ENCODE peak calls at places on chromosomes 13 and 19, in four cellular contexts. H is CD8-positive, alpha-beta T cell; O is tibial artery; I is GM23248. Y is an unnamed sample. For H3K36me3 and H3K27me3, the result is how much of the 10 kb centered on the place peaks cover.

GRCh38 chr19:37936166-37936565 is 29.2 kb downstream of the SIPA1L3 start:
- DNase-seq in H (no peak), O (no peak), I (no peak), Y (no peak)

GRCh38 chr13:29849071-29849541 is 1.3 kb downstream of the UBL3 start:
- DNase-seq in H (no peak), O (peak), I (peak), Y (no peak)

GRCh38 chr19:19261350-19262189 is 11.5 kb downstream of the TM6SF2 start:
- DNase-seq in H (no peak), O (no peak), I (peak), Y (no peak)

GRCh38 chr19:55080121-55080914 is 4.6 kb downstream of the EPS8L1 start:
- DNase-seq in H (peak), O (no peak), I (peak), Y (peak)

GRCh38 chr13:108609353-108609752 is 20.1 kb upstream of the MYO16 start:
- DNase-seq in H (no peak), O (no peak), I (peak), Y (no peak)

GRCh38 chr13:72792640-72793039 is 10.7 kb downstream of the PIBF1 start:
- DNase-seq in H (no peak), O (no peak), I (no peak), Y (no peak)

GRCh38 chr13:51035469-51035868 is 75.6 kb downstream of the C13orf42 start:
- DNase-seq in H (no peak), O (no peak), I (no peak), Y (no peak)

GRCh38 chr13:94073006-94073744 is 406.3 kb downstream of the DCT start:
- DNase-seq in H (no peak), O (no peak), I (peak), Y (peak)

GRCh38 chr13:49908637-49909036 is 27.5 kb downstream of the SPRYD7 start:
- DNase-seq in H (no peak), O (no peak), I (no peak), Y (no peak)

GRCh38 chr19:44848036-44848804 is 2.1 kb downstream of the NECTIN2 start:
- DNase-seq in H (no peak), O (peak), I (peak), Y (no peak)

GRCh38 chr19:34500656-34501120 is 19.1 kb downstream of the WTIP start:
- DNase-seq in H (no peak), O (peak), I (no peak), Y (no peak)

GRCh38 chr19:42440357-42441046 is 2.2 kb downstream of the CXCL17 start:
- DNase-seq in H (peak), O (peak), I (peak), Y (peak)

GRCh38 chr19:23909222-23909621 is 5.5 kb upstream of the ZNF726 start:
- DNase-seq in H (no peak), O (no peak), I (no peak), Y (no peak)

GRCh38 chr19:33796164-33797100 is at the start of gene KCTD15:
- DNase-seq in H (no peak), O (no peak), I (peak), Y (peak)

GRCh38 chr19:57611113-57611512 is 2.9 kb upstream of the ZNF134 start:
- DNase-seq in H (no peak), O (no peak), I (no peak), Y (no peak)

GRCh38 chr19:15200575-15201364 is at the start of gene NOTCH3:
- DNase-seq in H (no peak), O (no peak), I (peak), Y (no peak)

GRCh38 chr13:95641961-95642621 is 2.4 kb downstream of the DZIP1 start:
- DNase-seq in H (no peak), O (peak), I (peak), Y (peak)

GRCh38 chr13:96781141-96781540 is 213.1 kb downstream of the OXGR1 start:
- DNase-seq in H (no peak), O (peak), I (no peak), Y (peak)

GRCh38 chr13:85076343-85076742 is 722.9 kb downstream of the SLITRK6 start:
- DNase-seq in H (no peak), O (no peak), I (no peak), Y (no peak)

GRCh38 chr19:12364391-12365093 is 941 bp downstream of the ZNF442 start:
- DNase-seq in H (no peak), O (peak), I (peak), Y (peak)

GRCh38 chr13:47904891-47905290 is 96.2 kb downstream of the SUCLA2 start:
- DNase-seq in H (no peak), O (no peak), I (no peak), Y (no peak)

GRCh38 chr19:1035998-1036621 is 3.8 kb upstream of the ABCA7 start:
- DNase-seq in H (no peak), O (no peak), I (no peak), Y (no peak)
- H3K36me3 ChIP-seq in H (under half), O (under half), I (under half), Y (under half)

GRCh38 chr13:79901336-79901735 is 420.4 kb downstream of the NDFIP2 start:
- DNase-seq in H (no peak), O (no peak), I (peak), Y (no peak)
- H3K4me3 ChIP-seq in H (no peak), O (no peak), I (no peak), Y (no peak)

GRCh38 chr19:29533578-29534544 is 8.1 kb downstream of the VSTM2B start:
- DNase-seq in H (no peak), O (peak), I (no peak), Y (no peak)

GRCh38 chr19:29530549-29531457 is 5.0 kb downstream of the VSTM2B start:
- DNase-seq in H (no peak), O (no peak), I (no peak), Y (no peak)

GRCh38 chr19:29531458-29532025 is 5.7 kb downstream of the VSTM2B start:
- DNase-seq in H (no peak), O (no peak), I (no peak), Y (no peak)

GRCh38 chr19:29532956-29533355 is 7.2 kb downstream of the VSTM2B start:
- DNase-seq in H (no peak), O (no peak), I (no peak), Y (no peak)

DNA sequence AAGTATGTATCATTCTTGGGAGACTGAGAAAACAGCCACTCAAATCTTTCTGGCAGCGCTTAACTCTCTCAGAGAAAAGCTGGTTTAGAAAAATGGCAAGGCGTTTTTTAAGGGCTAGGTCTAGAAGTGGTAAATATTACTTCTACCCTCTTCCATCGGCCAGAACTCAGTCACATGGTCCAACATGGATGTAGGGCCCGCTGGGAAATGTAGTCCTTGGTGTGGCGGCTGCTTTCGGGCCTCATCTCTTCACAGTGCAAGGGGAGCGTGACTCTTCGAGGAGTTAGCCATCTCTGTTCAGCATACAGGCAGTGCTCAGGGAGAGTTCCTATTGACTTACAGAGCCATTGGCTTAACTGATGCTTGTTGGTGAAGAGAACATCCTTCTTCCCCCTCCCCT is 6.3 kb downstream of the VSTM2B start:
- DNase-seq in H (no peak), O (no peak), I (no peak), Y (no peak)
- H3K27me3 ChIP-seq in H (under half), O (under half), I (under half), Y (under half)

GRCh38 chr13:80931766-80932165 is 590.8 kb upstream of the SPRY2 start:
- DNase-seq in H (no peak), O (no peak), I (no peak), Y (no peak)
- H3K36me3 ChIP-seq in H (under half), O (under half), I (under half), Y (under half)

DNA sequence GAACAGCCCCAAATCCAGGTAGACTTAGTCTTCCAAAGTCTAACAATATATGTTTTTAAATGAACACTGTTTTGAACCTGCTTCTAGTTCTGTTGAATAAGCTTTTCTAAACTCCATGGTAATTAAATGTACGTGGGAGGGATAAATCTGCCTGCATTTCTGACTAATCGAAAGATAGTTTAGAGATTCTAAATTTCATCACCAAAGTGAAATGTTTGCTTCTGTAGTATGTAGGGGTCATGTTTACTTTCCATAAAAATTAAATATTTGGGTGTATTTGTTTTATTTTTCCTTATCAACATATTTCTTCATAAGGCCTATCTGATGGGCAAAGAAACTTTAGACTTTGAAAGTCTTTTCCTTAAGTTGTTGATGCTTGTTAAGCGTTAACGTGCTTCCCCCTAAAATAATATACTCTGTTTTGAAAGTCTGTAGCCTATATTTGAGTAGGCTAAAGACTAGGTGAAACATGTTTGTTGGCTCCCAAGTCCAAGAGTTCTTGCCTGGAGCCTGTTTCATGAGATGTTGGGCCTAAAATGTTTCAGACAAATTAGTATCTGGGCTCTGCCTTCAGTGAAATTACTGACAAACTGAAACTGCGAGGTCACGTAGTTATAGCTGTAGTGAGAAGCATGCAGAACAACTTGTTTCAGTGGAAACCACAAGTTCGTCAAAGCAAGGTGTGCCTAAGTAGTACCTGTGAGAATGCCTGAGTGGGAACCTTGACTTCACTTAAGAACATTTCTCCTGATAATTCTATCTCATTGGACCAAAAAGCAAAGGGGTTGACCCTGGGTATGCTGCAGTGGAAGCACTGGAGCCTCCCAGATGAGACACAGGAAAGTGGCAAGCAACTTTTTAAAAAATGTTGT is 126.2 kb downstream of the LMO7 start:
- DNase-seq in H (no peak), O (no peak), I (peak), Y (no peak)
- H3K4me3 ChIP-seq in H (peak), O (peak), I (peak), Y (no peak)